ENCODE peak calls at places on chromosomes 1 and 21, in five cellular contexts. M is mesendoderm, Q is H9, T is IMR-90, S is mesenchymal stem cell. V is an unnamed sample.

GRCh38 chr1:226371049-226371694 is 36.7 kb downstream of the PARP1 start:
- DNase-seq in M (no peak), Q (no peak), T (no peak), S (no peak), V (no peak)

GRCh38 chr1:220786337-220787068 is at the start of gene MTARC1:
- DNase-seq in M (peak; percentile 87), Q (peak; percentile 90), T (no peak), S (peak; percentile 65), V (peak; percentile 67)

GRCh38 chr1:223492044-223492443 is 98.8 kb downstream of the CCDC185 start:
- DNase-seq in M (no peak), Q (no peak), T (no peak), S (no peak), V (no peak)

GRCh38 chr1:55868026-55868425 is 652.9 kb upstream of the USP24 start:
- DNase-seq in M (no peak), Q (no peak), T (peak; percentile 50), S (peak; percentile 26), V (no peak)

GRCh38 chr1:99277066-99277465 is 12.8 kb downstream of the PLPPR4 start:
- DNase-seq in M (no peak), Q (no peak), T (no peak), S (no peak), V (no peak)

GRCh38 chr21:25234857-25235801 is 372.2 kb downstream of the MRPL39 start:
- DNase-seq in M (no peak), Q (no peak), T (no peak), S (no peak), V (no peak)

GRCh38 chr1:33331444-33332356 is 10.8 kb upstream of the A3GALT2 start:
- DNase-seq in M (no peak), Q (no peak), T (peak; percentile 29), S (peak; percentile 64), V (no peak)

GRCh38 chr21:15023782-15024181 is 41.0 kb downstream of the NRIP1 start:
- DNase-seq in M (no peak), Q (no peak), T (peak; percentile 70), S (peak; percentile 33), V (no peak)

GRCh38 chr1:239276051-239276450 is 110.3 kb upstream of the CHRM3 start:
- DNase-seq in M (no peak), Q (no peak), T (no peak), S (no peak), V (no peak)

GRCh38 chr1:36239941-36240637 is 15.8 kb downstream of the THRAP3 start:
- DNase-seq in M (no peak), Q (no peak), T (peak; percentile 45), S (peak; percentile 48), V (peak; percentile 32)

GRCh38 chr1:234408757-234409156 is 35.5 kb downstream of the COA6 start:
- DNase-seq in M (no peak), Q (no peak), T (no peak), S (no peak), V (no peak)

GRCh38 chr1:191959856-191960255 is 198.4 kb upstream of the RGS18 start:
- DNase-seq in M (no peak), Q (no peak), T (no peak), S (no peak), V (no peak)

GRCh38 chr1:113141650-113142473 is 68.9 kb downstream of the LRIG2 start:
- DNase-seq in M (no peak), Q (no peak), T (peak; percentile 70), S (peak; percentile 59), V (no peak)

GRCh38 chr1:150511551-150511950 is 3.6 kb downstream of the ECM1 start:
- DNase-seq in M (no peak), Q (no peak), T (no peak), S (no peak), V (no peak)

GRCh38 chr1:10401281-10401680 is 2.4 kb downstream of the PGD start:
- DNase-seq in M (peak; percentile 45), Q (no peak), T (peak; percentile 76), S (peak; percentile 59), V (no peak)

GRCh38 chr1:234600418-234601216 is 9.4 kb downstream of the IRF2BP2 start:
- DNase-seq in M (no peak), Q (no peak), T (no peak), S (peak; percentile 49), V (no peak)

GRCh38 chr1:154955039-154955717 is 721 bp downstream of the PBXIP1 start:
- DNase-seq in M (peak; percentile 95), Q (peak; percentile 68), T (peak; percentile 82), S (peak; percentile 93), V (peak; percentile 84)

GRCh38 chr1:175019524-175019923 is 3.7 kb downstream of the MRPS14 start:
- DNase-seq in M (no peak), Q (no peak), T (no peak), S (no peak), V (no peak)

GRCh38 chr1:235009074-235009473 is 119.6 kb downstream of the TOMM20 start:
- DNase-seq in M (no peak), Q (no peak), T (no peak), S (no peak), V (no peak)

GRCh38 chr1:112711041-112711440 is 4.1 kb downstream of the PPM1J start:
- DNase-seq in M (peak; percentile 63), Q (no peak), T (no peak), S (no peak), V (no peak)

GRCh38 chr1:208089971-208090755 is 154.0 kb downstream of the PLXNA2 start:
- DNase-seq in M (no peak), Q (no peak), T (peak; percentile 36), S (no peak), V (no peak)

GRCh38 chr1:57707631-57708030 is 283.8 kb upstream of the DAB1 start:
- DNase-seq in M (no peak), Q (no peak), T (no peak), S (no peak), V (no peak)

GRCh38 chr1:154937051-154937987 is 800 bp upstream of the PMVK start:
- DNase-seq in M (peak; percentile 91), Q (peak; percentile 88), T (peak; percentile 97), S (peak; percentile 98), V (peak; percentile 90)

GRCh38 chr21:44887807-44888580 is 14.5 kb upstream of the PTTG1IP start:
- DNase-seq in M (no peak), Q (no peak), T (no peak), S (no peak), V (no peak)

GRCh38 chr1:187509091-187509490 is 680.3 kb downstream of the PLA2G4A start:
- DNase-seq in M (no peak), Q (no peak), T (peak; percentile 55), S (peak; percentile 14), V (no peak)

GRCh38 chr1:68814067-68814466 is 317.2 kb upstream of the DEPDC1 start:
- DNase-seq in M (no peak), Q (no peak), T (no peak), S (no peak), V (no peak)

GRCh38 chr1:85200870-85201339 is at the start of gene SYDE2:
- DNase-seq in M (peak; percentile 94), Q (peak; percentile 85), T (peak; percentile 58), S (peak; percentile 77), V (peak; percentile 73)

GRCh38 chr1:212607206-212607923 is 1.2 kb upstream of the ATF3 start:
- DNase-seq in M (no peak), Q (no peak), T (no peak), S (peak; percentile 64), V (no peak)

GRCh38 chr1:234918216-234918841 is 210.3 kb downstream of the TOMM20 start:
- DNase-seq in M (peak; percentile 28), Q (no peak), T (no peak), S (no peak), V (peak; percentile 21)

GRCh38 chr1:158140871-158141270 is 39.8 kb upstream of the CD1D start:
- DNase-seq in M (no peak), Q (no peak), T (peak; percentile 30), S (no peak), V (no peak)

GRCh38 chr1:178609015-178609414 is 96.1 kb downstream of the TEX35 start:
- DNase-seq in M (no peak), Q (no peak), T (peak; percentile 92), S (peak; percentile 52), V (no peak)

GRCh38 chr1:42766723-42767509 is at the start of the genes C1orf50 and P3H1:
- DNase-seq in M (peak; percentile 100), Q (peak; percentile 100), T (peak; percentile 98), S (peak; percentile 99), V (peak; percentile 99)
- H2BK15ac ChIP-seq in M (no peak within 1 kb of the TSS), Q (no peak within 1 kb of the TSS), T (peak within 1 kb of the TSS; percentile 31), S (peak within 1 kb of the TSS; percentile 73), V (peak within 1 kb of the TSS; percentile 95)

GRCh38 chr1:160151303-160151702 is at the start of gene ATP1A4:
- DNase-seq in M (no peak), Q (no peak), T (no peak), S (no peak), V (no peak)
- H2BK15ac ChIP-seq in M (no peak within 1 kb of the TSS), Q (no peak within 1 kb of the TSS), T (no peak within 1 kb of the TSS), S (no peak within 1 kb of the TSS), V (no peak within 1 kb of the TSS)

DNA sequence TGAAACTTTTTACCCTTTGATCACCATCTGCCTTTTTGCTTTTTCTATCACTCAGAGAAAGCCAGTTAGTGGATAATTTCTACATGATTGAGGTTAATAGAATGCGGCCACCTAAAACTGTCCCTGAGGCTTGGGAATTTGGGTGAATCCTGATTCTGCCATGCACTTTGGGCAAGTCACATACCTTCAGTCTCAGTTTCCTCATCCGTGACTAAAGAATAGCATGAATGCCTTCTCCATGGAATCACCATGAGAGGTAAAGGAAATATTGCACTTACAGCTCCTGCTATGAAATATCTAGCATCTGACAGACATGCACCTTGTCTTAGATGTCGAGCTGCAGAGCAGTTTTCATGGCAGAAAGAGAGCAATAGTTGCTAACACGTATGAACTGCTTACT is 295.4 kb downstream of the DISC1 start:
- DNase-seq in M (no peak), Q (no peak), T (no peak), S (no peak), V (no peak)
- H2BK15ac ChIP-seq in M (no peak overlapping the region), Q (no peak overlapping the region), T (no peak overlapping the region), S (no peak overlapping the region), V (no peak overlapping the region)

GRCh38 chr1:26281091-26281958 is 1.4 kb downstream of the SH3BGRL3 start:
- DNase-seq in M (no peak), Q (no peak), T (no peak), S (no peak), V (no peak)

GRCh38 chr1:26278835-26279597 is 870 bp upstream of the SH3BGRL3 start:
- DNase-seq in M (no peak), Q (no peak), T (peak; percentile 75), S (peak; percentile 89), V (no peak)

GRCh38 chr1:26280333-26281042 is 602 bp downstream of the SH3BGRL3 start:
- DNase-seq in M (peak; percentile 45), Q (no peak), T (peak; percentile 48), S (peak; percentile 62), V (no peak)

GRCh38 chr1:26278303-26278702 is 1.6 kb upstream of the SH3BGRL3 start:
- DNase-seq in M (no peak), Q (no peak), T (peak; percentile 77), S (peak; percentile 83), V (no peak)

DNA sequence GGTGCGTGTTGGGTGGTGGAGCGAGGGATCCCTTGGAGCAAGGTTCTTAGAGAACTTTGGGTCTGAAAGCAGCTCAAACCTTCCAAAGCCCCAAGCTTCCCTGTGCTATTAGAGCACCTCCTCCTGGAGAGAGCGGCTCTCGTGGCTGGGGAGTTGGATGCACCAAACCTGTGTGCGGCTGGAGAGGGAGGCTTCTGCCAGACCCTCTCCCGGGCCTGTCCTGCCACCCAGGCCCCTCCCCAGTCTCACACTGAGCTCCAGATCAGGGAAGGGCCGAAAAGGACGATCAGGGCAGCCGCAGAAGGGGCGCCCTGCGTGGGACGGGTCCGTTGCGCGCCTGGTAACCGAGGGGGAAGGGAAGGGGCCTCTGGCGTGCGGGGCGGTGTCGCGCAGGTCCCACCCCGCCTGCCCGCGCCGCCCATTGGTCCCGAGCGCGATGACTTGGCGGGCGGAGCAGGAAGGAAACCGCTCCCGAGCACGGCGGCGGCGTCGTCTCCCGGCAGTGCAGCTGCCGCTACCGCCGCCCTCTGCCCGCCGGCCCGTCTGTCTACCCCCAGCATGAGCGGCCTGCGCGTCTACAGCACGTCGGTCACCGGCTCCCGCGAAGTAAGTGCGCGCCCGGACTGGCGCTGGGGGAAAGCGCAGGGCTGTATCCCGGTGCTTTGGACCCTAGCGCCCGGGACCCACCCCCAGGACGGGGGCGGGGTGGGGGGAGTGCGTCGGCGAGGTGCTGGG is at the start of gene SH3BGRL3:
- DNase-seq in M (peak; percentile 93), Q (peak; percentile 85), T (peak; percentile 75), S (peak; percentile 89), V (peak; percentile 74)
- H2BK15ac ChIP-seq in M (no peak within 1 kb of the TSS), Q (no peak within 1 kb of the TSS), T (peak within 1 kb of the TSS; percentile 91), S (peak within 1 kb of the TSS; percentile 70), V (peak within 1 kb of the TSS; percentile 30)